ENCODE peak calls at places on chromosomes 7 and 10, in seven cellular contexts. B is OCI-LY7; T is thoracic aorta; U is stimulated activated CD4-positive, alpha-beta T cell treated with anti-CD3 and anti-CD28 coated beads, Interleukin-1b, Interleukin-23, amount 100 ng/mL, for 48 hours; X is EL; R is body of pancreas; S is NCI-H446. M is an unnamed sample.

GRCh38 chr10:125004571-125005311 is 62.8 kb downstream of the ZRANB1 start:
- DNase-seq in B (no peak), T (no peak), U (no peak), X (no peak), R (peak; percentile 3), S (no peak), M (no peak)

GRCh38 chr10:33749809-33750208 is 415.3 kb upstream of the NRP1 start:
- DNase-seq in B (no peak), T (no peak), U (no peak), X (no peak), R (no peak), S (no peak), M (no peak)

GRCh38 chr10:49564461-49565009 is 25.6 kb upstream of the ERCC6 start:
- DNase-seq in B (no peak), T (no peak), U (no peak), X (peak; percentile 39), R (no peak), S (no peak), M (no peak)

GRCh38 chr7:32506266-32507054 is 11.2 kb downstream of the AVL9 start:
- DNase-seq in B (no peak), T (no peak), U (peak; percentile 40), X (peak; percentile 90), R (no peak), S (no peak), M (no peak)

GRCh38 chr10:5631936-5632335 is 34.5 kb downstream of the ASB13 start:
- DNase-seq in B (no peak), T (no peak), U (no peak), X (no peak), R (peak; percentile 90), S (no peak), M (no peak)

GRCh38 chr10:114043532-114044250 is at the start of gene ADRB1:
- DNase-seq in B (peak; percentile 78), T (no peak), U (peak; percentile 22), X (peak; percentile 84), R (peak; percentile 91), S (no peak), M (peak; percentile 40)

GRCh38 chr10:11325817-11326216 is 285.6 kb downstream of the USP6NL start:
- DNase-seq in B (no peak), T (no peak), U (no peak), X (peak; percentile 16), R (no peak), S (no peak), M (no peak)

GRCh38 chr10:43781480-43782361 is 133.0 kb upstream of the ZNF32 start:
- DNase-seq in B (no peak), T (no peak), U (peak; percentile 56), X (peak; percentile 46), R (peak; percentile 61), S (no peak), M (no peak)

GRCh38 chr7:27196287-27196739 is 3.6 kb downstream of the HOXA13 start:
- DNase-seq in B (peak; percentile 74), T (peak; percentile 58), U (peak; percentile 83), X (peak; percentile 86), R (peak; percentile 86), S (peak; percentile 79), M (peak; percentile 53)

GRCh38 chr7:2260820-2261219 is 18.8 kb downstream of the NUDT1 start:
- DNase-seq in B (no peak), T (no peak), U (no peak), X (peak; percentile 34), R (peak; percentile 56), S (peak; percentile 15), M (peak; percentile 56)

GRCh38 chr7:157520249-157520648 is 183.4 kb downstream of the DNAJB6 start:
- DNase-seq in B (peak; percentile 82), T (no peak), U (no peak), X (no peak), R (no peak), S (no peak), M (no peak)

GRCh38 chr10:128027822-128028507 is 98.3 kb downstream of the MKI67 start:
- DNase-seq in B (no peak), T (no peak), U (no peak), X (no peak), R (no peak), S (no peak), M (no peak)

GRCh38 chr10:101617824-101618568 is 29.9 kb downstream of the DPCD start:
- DNase-seq in B (peak; percentile 26), T (no peak), U (no peak), X (no peak), R (no peak), S (no peak), M (no peak)

GRCh38 chr10:66440562-66440961 is 485.3 kb upstream of the LRRTM3 start:
- DNase-seq in B (no peak), T (no peak), U (no peak), X (no peak), R (no peak), S (no peak), M (no peak)

GRCh38 chr10:31030216-31030615 is 1.4 kb downstream of the ZNF438 start:
- DNase-seq in B (no peak), T (no peak), U (no peak), X (no peak), R (no peak), S (no peak), M (no peak)

GRCh38 chr10:46092523-46093195 is 46.6 kb upstream of the MSMB start:
- DNase-seq in B (peak; percentile 85), T (no peak), U (no peak), X (no peak), R (no peak), S (no peak), M (no peak)

GRCh38 chr7:29063872-29064271 is 82.5 kb downstream of the CPVL start:
- DNase-seq in B (no peak), T (no peak), U (no peak), X (no peak), R (no peak), S (no peak), M (no peak)

GRCh38 chr7:123876557-123877256 is 31.7 kb downstream of the HYAL4 start:
- DNase-seq in B (no peak), T (no peak), U (no peak), X (no peak), R (no peak), S (no peak), M (no peak)

GRCh38 chr7:26603631-26604030 is 260.8 kb downstream of the SKAP2 start:
- DNase-seq in B (no peak), T (no peak), U (no peak), X (no peak), R (no peak), S (peak; percentile 30), M (peak; percentile 60)

GRCh38 chr10:124266468-124267230 is 152.1 kb downstream of the OAT start:
- DNase-seq in B (no peak), T (no peak), U (no peak), X (no peak), R (no peak), S (no peak), M (no peak)